ENCODE peak calls at places on chromosome 21, in four cellular contexts. One of them, this sample, is unnamed.
A peak's percentile ranks its signal among the peaks of the same experiment; 100 is the strongest.

GRCh38 chr21:35256468-35256988 is 207.4 kb upstream of the RUNX1 start:
- DNase-seq in K562: peak; percentile 77
- DNase-seq in endothelial cell of umbilical vein: peak; percentile 98
- DNase-seq in A549: peak; percentile 58
- DNase-seq in this sample: no peak

GRCh38 chr21:35226302-35226701 is 177.2 kb upstream of the RUNX1 start:
- DNase-seq in K562: no peak
- DNase-seq in endothelial cell of umbilical vein: peak; percentile 13
- DNase-seq in A549: no peak
- DNase-seq in this sample: no peak

GRCh38 chr21:42997053-42997452 is 22.7 kb downstream of the PKNOX1 start:
- DNase-seq in K562: no peak
- DNase-seq in endothelial cell of umbilical vein: no peak
- DNase-seq in A549: no peak
- DNase-seq in this sample: no peak

GRCh38 chr21:34544032-34544496 is 32.1 kb upstream of the KCNE1 start:
- DNase-seq in K562: peak; percentile 87
- DNase-seq in endothelial cell of umbilical vein: peak; percentile 79
- DNase-seq in A549: peak; percentile 53
- DNase-seq in this sample: peak; percentile 72

GRCh38 chr21:25509862-25510261 is 97.4 kb downstream of the MRPL39 start:
- DNase-seq in K562: no peak
- DNase-seq in endothelial cell of umbilical vein: no peak
- DNase-seq in A549: no peak
- DNase-seq in this sample: no peak

GRCh38 chr21:29299906-29300546 is 1.3 kb downstream of the BACH1 start:
- DNase-seq in K562: peak; percentile 93
- DNase-seq in endothelial cell of umbilical vein: peak; percentile 56
- DNase-seq in A549: peak; percentile 13
- DNase-seq in this sample: peak; percentile 86

GRCh38 chr21:8990326-8991087 is 1530.9 kb upstream of the TPTE start:
- DNase-seq in K562: peak; percentile 86
- DNase-seq in endothelial cell of umbilical vein: no peak
- DNase-seq in A549: no peak
- DNase-seq in this sample: no peak

GRCh38 chr21:29893687-29894086 is 46.1 kb downstream of the GRIK1 start:
- DNase-seq in K562: no peak
- DNase-seq in endothelial cell of umbilical vein: no peak
- DNase-seq in A549: no peak
- DNase-seq in this sample: no peak

GRCh38 chr21:32524010-32524719 is 61.2 kb downstream of the TCP10L start:
- DNase-seq in K562: no peak
- DNase-seq in endothelial cell of umbilical vein: peak; percentile 100
- DNase-seq in A549: no peak
- DNase-seq in this sample: no peak
- TF ChIP-seq MYC in K562: no peak
- TF ChIP-seq MYC in endothelial cell of umbilical vein: no peak
- TF ChIP-seq MYC in A549: no peak
- TF ChIP-seq MYC in this sample: no peak

GRCh38 chr21:44846485-44847260 is 26.8 kb downstream of the PTTG1IP start:
- DNase-seq in K562: peak; percentile 65
- DNase-seq in endothelial cell of umbilical vein: no peak
- DNase-seq in A549: no peak
- DNase-seq in this sample: peak; percentile 90
- H3K4me3 ChIP-seq in K562: no peak overlapping the region
- H3K4me3 ChIP-seq in endothelial cell of umbilical vein: peak overlapping the region; percentile 7
- H3K4me3 ChIP-seq in A549: peak overlapping the region; percentile 22
- H3K4me3 ChIP-seq in this sample: peak overlapping the region; percentile 56

GRCh38 chr21:21200939-21201610 is 202.9 kb downstream of the NCAM2 start:
- DNase-seq in K562: no peak
- DNase-seq in endothelial cell of umbilical vein: peak; percentile 22
- DNase-seq in A549: no peak
- DNase-seq in this sample: no peak
- TF ChIP-seq MAX in K562: no peak
- TF ChIP-seq MAX in endothelial cell of umbilical vein: no peak
- TF ChIP-seq MAX in A549: no peak
- TF ChIP-seq MAX in this sample: no peak

GRCh38 chr21:45455321-45456013 is 50.5 kb downstream of the COL18A1 start:
- DNase-seq in K562: no peak
- DNase-seq in endothelial cell of umbilical vein: no peak
- DNase-seq in A549: no peak
- DNase-seq in this sample: peak; percentile 52
- TF ChIP-seq MYC in K562: no peak
- TF ChIP-seq MYC in endothelial cell of umbilical vein: no peak
- TF ChIP-seq MYC in A549: no peak
- TF ChIP-seq MYC in this sample: no peak

DNA sequence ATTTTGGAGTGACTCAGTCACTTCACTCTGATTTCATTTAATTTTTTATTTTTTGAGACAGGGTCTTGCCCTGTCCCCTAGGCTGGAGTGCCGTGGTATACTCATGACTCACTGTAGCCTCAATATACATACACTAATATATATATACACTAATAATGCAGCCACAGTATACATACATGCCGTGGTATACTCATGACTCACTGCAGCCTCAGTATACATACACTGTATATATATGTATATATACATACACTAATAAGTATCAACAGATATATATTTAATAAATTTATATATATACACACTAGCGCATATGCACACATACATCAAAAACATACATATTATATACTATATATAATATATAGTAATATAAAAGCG is 149.2 kb downstream of the NCAM2 start:
- DNase-seq in K562: peak; percentile 44
- DNase-seq in endothelial cell of umbilical vein: no peak
- DNase-seq in A549: no peak
- DNase-seq in this sample: no peak
- H3K4me3 ChIP-seq in K562: peak overlapping the region; percentile 64
- H3K4me3 ChIP-seq in endothelial cell of umbilical vein: no peak overlapping the region
- H3K4me3 ChIP-seq in A549: no peak overlapping the region
- H3K4me3 ChIP-seq in this sample: no peak overlapping the region

DNA sequence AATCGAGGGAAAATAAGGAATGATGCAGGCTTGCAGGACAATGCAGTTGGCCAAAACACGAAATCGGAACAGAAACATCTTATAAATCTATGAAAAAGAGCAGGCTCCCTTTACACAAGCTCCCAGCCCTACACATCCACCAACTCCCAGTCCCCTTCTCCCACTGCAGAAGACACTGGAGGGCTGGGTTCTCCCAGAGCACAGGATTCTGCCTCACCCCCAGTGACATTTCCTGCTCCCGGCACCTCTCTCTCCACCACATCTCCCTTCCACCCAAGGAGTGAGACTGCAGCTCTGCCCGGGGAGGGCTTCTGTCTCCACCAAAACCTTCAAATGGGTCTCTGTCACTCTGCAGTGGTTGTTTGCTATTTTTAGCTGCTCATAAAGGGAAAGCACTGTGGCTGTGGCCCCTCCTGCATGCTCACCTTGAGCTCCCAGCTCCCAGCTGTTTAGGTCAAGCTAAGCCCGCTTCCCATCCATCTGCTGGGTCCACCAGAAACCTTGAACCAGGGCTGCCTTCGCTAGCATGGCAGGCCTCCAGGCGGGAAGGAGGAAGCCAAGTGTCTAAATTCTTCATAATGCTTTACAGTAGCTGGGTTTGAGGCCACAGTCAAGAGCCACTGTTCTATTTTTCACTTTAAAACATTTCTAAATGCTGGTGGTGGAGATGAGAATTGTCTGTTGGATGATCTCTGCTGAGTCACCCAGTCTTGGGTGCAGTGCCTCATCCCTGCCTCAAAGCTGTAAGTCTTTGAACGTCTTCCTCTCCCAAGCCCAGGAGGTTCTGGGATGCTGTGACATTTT is 3.3 kb upstream of the C2CD2 start:
- DNase-seq in K562: peak; percentile 92
- DNase-seq in endothelial cell of umbilical vein: peak; percentile 35
- DNase-seq in A549: no peak
- DNase-seq in this sample: peak; percentile 69
- TF ChIP-seq MAX in K562: no peak
- TF ChIP-seq MAX in endothelial cell of umbilical vein: no peak
- TF ChIP-seq MAX in A549: peak; percentile 38
- TF ChIP-seq MAX in this sample: no peak